ENCODE peak calls at places on chromosomes 13 and 19, in five cellular contexts. Z is H9, N is HepG2, K is OCI-LY7, A is fibroblast of lung. O is an unnamed sample.

GRCh38 chr13:45496942-45497341 is 32.2 kb downstream of the COG3 start:
- DNase-seq in K (no peak), Z (no peak), A (no peak), N (no peak), O (no peak)

GRCh38 chr13:49314344-49314882 is 66.7 kb downstream of the CDADC1 start:
- DNase-seq in A (no peak), K (no peak), Z (no peak), N (no peak), O (no peak)

GRCh38 chr19:47507031-47507430 is 7.8 kb downstream of the NAPA start:
- DNase-seq in N (no peak), Z (no peak), A (no peak), K (no peak), O (no peak)

GRCh38 chr19:38425810-38426466 is at the start of gene RASGRP4:
- DNase-seq in N (no peak), K (no peak), Z (peak; percentile 40), A (no peak), O (no peak)

GRCh38 chr19:47275866-47276461 is 1.3 kb downstream of the INAFM1 start:
- DNase-seq in A (peak; percentile 42), N (no peak), Z (no peak), K (no peak), O (no peak)

GRCh38 chr19:36577271-36577996 is 4.3 kb upstream of the ZNF529 start:
- DNase-seq in A (no peak), N (no peak), K (no peak), Z (no peak), O (no peak)

GRCh38 chr13:80550856-80551532 is 210.1 kb upstream of the SPRY2 start:
- DNase-seq in K (no peak), A (peak; percentile 37), N (no peak), Z (no peak), O (no peak)

GRCh38 chr19:12543855-12544254 is 7.4 kb downstream of the ZNF564 start:
- DNase-seq in A (no peak), N (no peak), Z (no peak), K (no peak), O (no peak)

GRCh38 chr13:23610966-23611486 is 40.8 kb downstream of the TNFRSF19 start:
- DNase-seq in K (no peak), N (no peak), Z (no peak), A (peak; percentile 70), O (peak; percentile 15)

GRCh38 chr13:90032841-90033493 is 1314.5 kb upstream of the MIR17HG start:
- DNase-seq in N (no peak), K (no peak), Z (peak; percentile 32), A (no peak), O (no peak)

GRCh38 chr19:27962260-27962659 is 1250.7 kb downstream of the UQCRFS1 start:
- DNase-seq in A (no peak), Z (no peak), K (no peak), N (no peak), O (no peak)

GRCh38 chr19:39297931-39298634 is 1.9 kb downstream of the IFNL1 start:
- DNase-seq in Z (no peak), K (no peak), N (no peak), A (no peak), O (no peak)

GRCh38 chr19:2551172-2551863 is 75.4 kb downstream of the GADD45B start:
- DNase-seq in A (no peak), Z (no peak), N (no peak), K (no peak), O (no peak)

GRCh38 chr19:33473644-33474305 is 47.8 kb downstream of the PEPD start:
- DNase-seq in N (no peak), Z (no peak), A (no peak), K (no peak), O (no peak)

GRCh38 chr13:27203854-27204253 is 32.2 kb upstream of the USP12 start:
- DNase-seq in Z (no peak), K (no peak), A (peak; percentile 41), N (peak; percentile 14), O (peak; percentile 45)

GRCh38 chr13:81686877-81687276 is 1346.0 kb upstream of the SPRY2 start:
- DNase-seq in K (no peak), Z (no peak), N (no peak), A (peak; percentile 1), O (no peak)

GRCh38 chr13:110359840-110360301 is 52.8 kb downstream of the COL4A2 start:
- DNase-seq in N (no peak), A (peak; percentile 73), Z (no peak), K (no peak), O (no peak)

GRCh38 chr13:71252191-71252704 is 614.8 kb downstream of the DACH1 start:
- DNase-seq in K (no peak), A (peak; percentile 51), N (no peak), Z (no peak), O (no peak)

GRCh38 chr13:95267662-95268369 is 33.4 kb downstream of the ABCC4 start:
- DNase-seq in N (peak; percentile 45), Z (no peak), A (peak; percentile 94), K (no peak), O (no peak)

GRCh38 chr13:60591348-60591747 is 194.3 kb downstream of the TDRD3 start:
- DNase-seq in N (no peak), A (no peak), K (no peak), Z (no peak), O (no peak)

GRCh38 chr19:4733755-4734345 is 10.2 kb upstream of the DPP9 start:
- DNase-seq in A (no peak), N (no peak), Z (no peak), K (no peak), O (no peak)

GRCh38 chr13:50069255-50069654 is 54.0 kb downstream of the KCNRG start:
- DNase-seq in N (no peak), K (no peak), A (peak; percentile 66), Z (no peak), O (no peak)

GRCh38 chr13:41222259-41222852 is 28.0 kb upstream of the KBTBD7 start:
- DNase-seq in Z (peak; percentile 67), A (peak; percentile 61), N (peak; percentile 50), K (peak; percentile 63), O (peak; percentile 83)

GRCh38 chr13:94658926-94659649 is 53.3 kb downstream of the SOX21 start:
- DNase-seq in K (no peak), N (no peak), A (no peak), Z (no peak), O (no peak)

GRCh38 chr19:1577929-1578618 is 9.9 kb upstream of the MEX3D start:
- DNase-seq in K (no peak), A (no peak), N (no peak), Z (no peak), O (no peak)

GRCh38 chr13:77506874-77507273 is 28.6 kb upstream of the SCEL start:
- DNase-seq in N (no peak), K (peak; percentile 31), A (peak; percentile 25), Z (no peak), O (peak; percentile 62)

GRCh38 chr13:36745436-36745835 is 71.6 kb downstream of the SERTM1 start:
- DNase-seq in Z (no peak), K (no peak), A (no peak), N (no peak), O (no peak)

GRCh38 chr19:36436531-36436930 is 18.1 kb upstream of the ZFP82 start:
- DNase-seq in K (peak; percentile 39), N (no peak), Z (no peak), A (no peak), O (peak; percentile 73)

GRCh38 chr13:48770372-48770771 is 116.6 kb downstream of the CYSLTR2 start:
- DNase-seq in A (no peak), Z (no peak), K (no peak), N (no peak), O (no peak)

GRCh38 chr19:49534632-49535385 is 7.0 kb downstream of the RCN3 start:
- DNase-seq in K (no peak), A (no peak), N (no peak), Z (no peak), O (no peak)

GRCh38 chr19:32876236-32876918 is 6.8 kb upstream of the SLC7A9 start:
- DNase-seq in A (no peak), N (no peak), K (no peak), Z (no peak), O (no peak)

GRCh38 chr19:29676586-29676985 is 11.3 kb downstream of the PLEKHF1 start:
- DNase-seq in N (no peak), A (no peak), K (no peak), Z (no peak), O (no peak)
- H3K4me1 ChIP-seq in N (peaks cover 37% of the 10 kb centered on the region), A (peaks cover 7% of the 10 kb centered on the region), K (peaks cover 42% of the 10 kb centered on the region), Z (no peaks in the 10 kb centered on the region), O (peaks cover 12% of the 10 kb centered on the region)

GRCh38 chr19:16457195-16457953 is 14.4 kb downstream of the EPS15L1 start:
- DNase-seq in K (no peak), N (peak; percentile 24), Z (no peak), A (peak; percentile 56), O (peak; percentile 58)

GRCh38 chr19:16459680-16460079 is 12.1 kb downstream of the EPS15L1 start:
- DNase-seq in A (no peak), Z (no peak), N (no peak), K (no peak), O (no peak)

GRCh38 chr19:16456652-16457194 is 15.0 kb downstream of the EPS15L1 start:
- DNase-seq in N (no peak), A (no peak), Z (no peak), K (no peak), O (no peak)

GRCh38 chr19:16457954-16458331 is 13.8 kb downstream of the EPS15L1 start:
- DNase-seq in N (no peak), A (no peak), K (no peak), Z (no peak), O (no peak)

GRCh38 chr19:16458391-16459128 is 13.2 kb downstream of the EPS15L1 start:
- DNase-seq in K (no peak), N (peak; percentile 38), A (no peak), Z (no peak), O (peak; percentile 69)
- H3K4me2 ChIP-seq in K (peak overlapping the region; percentile 86), N (peak overlapping the region; percentile 72), A (no peak overlapping the region), Z (no peak overlapping the region), O (peak overlapping the region; percentile 76)

DNA sequence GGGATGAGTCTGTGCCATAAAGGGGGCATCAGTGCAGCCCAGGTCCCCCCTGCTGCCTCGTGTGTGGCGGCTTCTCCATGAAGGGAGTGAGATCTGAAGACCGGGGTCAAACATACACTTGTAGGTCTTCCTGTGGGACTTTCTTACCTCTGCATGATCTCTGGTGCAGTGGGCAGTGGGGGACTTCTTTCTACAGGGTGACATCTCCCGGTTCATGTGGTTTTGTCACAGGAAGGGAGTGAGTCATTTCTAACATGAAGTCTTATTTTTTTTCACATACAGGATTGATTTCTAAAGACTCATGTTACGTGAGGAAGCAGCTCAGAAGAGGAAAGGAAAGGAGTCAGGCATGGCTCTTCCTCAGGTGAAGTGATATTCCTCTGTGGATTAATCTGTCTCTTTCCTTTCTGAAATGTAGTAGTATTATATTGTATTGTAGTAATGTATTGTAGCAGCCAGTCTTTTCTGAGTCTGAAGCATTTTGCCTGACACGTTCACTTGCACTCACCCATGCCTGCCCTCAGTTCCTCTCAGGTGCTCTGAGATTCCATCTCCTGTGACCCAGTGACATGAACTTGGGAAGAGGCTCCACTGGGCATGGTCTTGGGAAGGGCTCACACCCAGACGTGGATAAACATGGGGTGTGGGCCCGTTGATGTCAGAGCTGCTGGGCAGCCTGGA is 15.7 kb downstream of the ZNF808 start:
- DNase-seq in Z (no peak), A (no peak), K (no peak), N (no peak), O (no peak)
- H3K9me3 ChIP-seq in Z (no peaks in the 10 kb centered on the region), A (no peaks in the 10 kb centered on the region), K (peaks cover 5% of the 10 kb centered on the region), N (peaks cover 8% of the 10 kb centered on the region), O (peaks cover 9% of the 10 kb centered on the region)

GRCh38 chr19:16612631-16613030 is 15.4 kb downstream of the MED26 start:
- DNase-seq in N (no peak), A (no peak), Z (no peak), K (no peak), O (no peak)
- H3K4me1 ChIP-seq in N (no peaks in the 10 kb centered on the region), A (peaks cover 6% of the 10 kb centered on the region), Z (peaks cover 3% of the 10 kb centered on the region), K (peaks cover 65% of the 10 kb centered on the region), O (peaks cover 99% of the 10 kb centered on the region)

GRCh38 chr13:75165543-75166230 is 316.3 kb downstream of the TBC1D4 start:
- DNase-seq in K (no peak), Z (no peak), A (peak; percentile 42), N (no peak), O (no peak)
- H3K4me2 ChIP-seq in K (no peak overlapping the region), Z (no peak overlapping the region), A (no peak overlapping the region), N (no peak overlapping the region), O (no peak overlapping the region)